ENCODE peak calls at places on chromosome 3, in five cellular contexts. M, A, K, P and E are unnamed samples.
A peak's percentile ranks its signal among the peaks of the same experiment; 100 is the strongest.

GRCh38 chr3:58021072-58021959 is 13.1 kb downstream of the FLNB start:
- DNase-seq in M (no peak), A (no peak), K (no peak), P (no peak), E (no peak)

GRCh38 chr3:81851166-81851565 is 89.7 kb upstream of the GBE1 start:
- DNase-seq in M (no peak), A (no peak), K (no peak), P (no peak), E (no peak)

GRCh38 chr3:188059346-188059745 is 94.6 kb upstream of the LPP start:
- DNase-seq in M (no peak), A (no peak), K (no peak), P (no peak), E (no peak)

GRCh38 chr3:67094769-67095168 is 96.7 kb downstream of the KBTBD8 start:
- DNase-seq in M (peak; percentile 33), A (no peak), K (no peak), P (no peak), E (no peak)

GRCh38 chr3:65955792-65956477 is 82.8 kb downstream of the MAGI1 start:
- DNase-seq in M (peak; percentile 46), A (no peak), K (no peak), P (no peak), E (no peak)

GRCh38 chr3:69867941-69868505 is 128.8 kb downstream of the MITF start:
- DNase-seq in M (no peak), A (no peak), K (no peak), P (no peak), E (no peak)

GRCh38 chr3:112013058-112013783 is 14.5 kb downstream of the TAGLN3 start:
- DNase-seq in M (peak; percentile 70), A (peak; percentile 56), K (no peak), P (peak; percentile 60), E (peak; percentile 61)

GRCh38 chr3:11362600-11362999 is 90.4 kb downstream of the ATG7 start:
- DNase-seq in M (no peak), A (no peak), K (no peak), P (no peak), E (no peak)

GRCh38 chr3:82145742-82146141 is 384.3 kb upstream of the GBE1 start:
- DNase-seq in M (no peak), A (no peak), K (no peak), P (no peak), E (no peak)

GRCh38 chr3:158830391-158830790 is 28.5 kb downstream of the MFSD1 start:
- DNase-seq in M (no peak), A (no peak), K (no peak), P (no peak), E (no peak)

GRCh38 chr3:135368781-135369180 is 573.7 kb downstream of the EPHB1 start:
- DNase-seq in M (no peak), A (no peak), K (no peak), P (no peak), E (no peak)

GRCh38 chr3:168865022-168865551 is 769.4 kb upstream of the GOLIM4 start:
- DNase-seq in M (peak; percentile 71), A (no peak), K (no peak), P (peak; percentile 14), E (peak; percentile 11)

GRCh38 chr3:49930922-49931321 is 1.3 kb upstream of the MON1A start:
- DNase-seq in M (no peak), A (no peak), K (no peak), P (peak; percentile 81), E (peak; percentile 51)

DNA sequence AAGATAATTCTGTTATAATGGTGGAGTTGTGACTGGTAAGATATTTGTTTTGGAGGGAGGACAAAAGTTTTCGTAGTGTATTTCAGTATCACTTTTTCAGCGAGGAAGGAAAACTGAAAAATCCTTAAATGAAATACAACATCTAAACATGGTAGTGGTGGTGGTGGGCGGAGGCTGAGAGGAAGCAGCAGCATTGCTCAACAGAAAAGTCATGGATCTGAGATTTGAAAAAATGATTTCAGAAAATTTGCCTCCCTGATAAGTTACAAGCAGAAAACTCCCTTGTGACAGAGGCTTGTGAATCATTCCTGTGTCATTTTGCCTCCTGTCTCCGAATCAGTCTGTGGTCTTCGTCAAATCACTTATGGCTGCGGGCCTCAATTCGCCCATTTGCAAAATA is 930 bp upstream of the CRBN start:
- DNase-seq in M (no peak), A (no peak), K (no peak), P (no peak), E (no peak)
- H3K4me3 ChIP-seq in M (no peak overlapping the region), A (no peak overlapping the region), K (no peak overlapping the region), P (no peak overlapping the region), E (no peak overlapping the region)

GRCh38 chr3:38561746-38562466 is 65.8 kb downstream of the EXOG start:
- DNase-seq in M (no peak), A (no peak), K (no peak), P (no peak), E (no peak)
- TF ChIP-seq MAX in M (no peak), A (no peak), K (no peak), P (no peak), E (peak; percentile 10)

GRCh38 chr3:30775070-30775469 is 119.4 kb downstream of the GADL1 start:
- DNase-seq in M (no peak), A (no peak), K (no peak), P (no peak), E (no peak)

GRCh38 chr3:30779686-30780287 is 114.7 kb downstream of the GADL1 start:
- DNase-seq in M (peak; percentile 26), A (peak; percentile 31), K (no peak), P (peak; percentile 28), E (peak; percentile 52)

GRCh38 chr3:30776186-30776815 is 118.2 kb downstream of the GADL1 start:
- DNase-seq in M (no peak), A (no peak), K (no peak), P (no peak), E (no peak)

GRCh38 chr3:30777426-30777825 is 117.0 kb downstream of the GADL1 start:
- DNase-seq in M (no peak), A (no peak), K (no peak), P (no peak), E (no peak)

DNA sequence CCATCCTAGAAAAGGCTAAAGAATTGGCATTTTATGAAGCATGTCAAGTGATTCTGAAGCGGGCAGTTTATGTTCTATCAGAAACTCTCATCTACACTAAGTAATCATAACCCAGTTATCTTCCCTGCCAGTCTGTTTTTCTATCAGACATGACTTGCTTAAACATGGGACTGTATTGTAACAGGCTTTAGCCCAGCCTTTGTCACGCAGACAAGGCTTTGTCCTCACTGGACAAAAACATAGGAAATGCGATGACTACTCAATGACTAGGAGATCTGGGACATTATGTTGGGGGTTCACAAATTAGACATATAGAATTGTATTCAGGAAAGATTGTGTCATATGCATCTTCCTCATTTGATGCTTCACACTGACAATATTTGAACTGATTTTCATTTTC is 115.5 kb downstream of the GADL1 start:
- DNase-seq in M (peak; percentile 23), A (no peak), K (no peak), P (no peak), E (no peak)
- H3K4me3 ChIP-seq in M (no peak overlapping the region), A (no peak overlapping the region), K (no peak overlapping the region), P (no peak overlapping the region), E (no peak overlapping the region)

DNA sequence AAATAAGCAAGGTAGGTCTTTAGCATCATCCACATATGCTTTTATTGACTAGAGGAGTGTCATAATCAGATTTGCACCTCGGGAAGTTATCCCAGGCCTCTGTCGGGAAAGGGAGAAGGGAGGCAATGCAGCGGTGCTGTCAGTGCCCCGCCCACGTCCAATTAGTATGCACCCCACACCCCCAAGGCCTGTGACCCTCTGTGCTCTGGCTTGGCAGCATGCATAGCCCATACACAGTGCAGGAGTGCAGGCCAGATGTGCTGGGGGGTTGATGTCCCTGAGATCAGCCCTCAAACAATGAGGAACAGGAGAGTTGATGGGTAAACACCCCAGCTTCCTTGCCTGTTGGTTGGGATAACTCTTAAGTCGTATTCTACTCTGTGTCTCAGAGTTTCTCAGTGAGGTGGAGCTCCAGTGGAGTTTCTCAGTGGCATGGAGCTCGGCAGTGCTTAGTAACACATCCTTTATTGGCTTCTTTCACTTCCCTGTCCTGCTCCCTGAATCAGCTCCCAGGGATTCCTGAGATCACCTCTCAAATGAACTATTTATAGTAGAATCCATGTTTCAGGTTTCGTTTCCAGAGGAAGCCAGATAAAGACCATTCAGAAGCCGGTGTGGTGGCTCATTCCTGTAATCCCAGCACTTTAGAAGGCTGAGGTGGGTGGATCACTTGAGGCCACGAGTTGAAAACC is 26.8 kb upstream of the NDUFB4 start:
- DNase-seq in M (no peak), A (no peak), K (no peak), P (no peak), E (no peak)
- TF ChIP-seq MAX in M (no peak), A (no peak), K (no peak), P (no peak), E (no peak)

DNA sequence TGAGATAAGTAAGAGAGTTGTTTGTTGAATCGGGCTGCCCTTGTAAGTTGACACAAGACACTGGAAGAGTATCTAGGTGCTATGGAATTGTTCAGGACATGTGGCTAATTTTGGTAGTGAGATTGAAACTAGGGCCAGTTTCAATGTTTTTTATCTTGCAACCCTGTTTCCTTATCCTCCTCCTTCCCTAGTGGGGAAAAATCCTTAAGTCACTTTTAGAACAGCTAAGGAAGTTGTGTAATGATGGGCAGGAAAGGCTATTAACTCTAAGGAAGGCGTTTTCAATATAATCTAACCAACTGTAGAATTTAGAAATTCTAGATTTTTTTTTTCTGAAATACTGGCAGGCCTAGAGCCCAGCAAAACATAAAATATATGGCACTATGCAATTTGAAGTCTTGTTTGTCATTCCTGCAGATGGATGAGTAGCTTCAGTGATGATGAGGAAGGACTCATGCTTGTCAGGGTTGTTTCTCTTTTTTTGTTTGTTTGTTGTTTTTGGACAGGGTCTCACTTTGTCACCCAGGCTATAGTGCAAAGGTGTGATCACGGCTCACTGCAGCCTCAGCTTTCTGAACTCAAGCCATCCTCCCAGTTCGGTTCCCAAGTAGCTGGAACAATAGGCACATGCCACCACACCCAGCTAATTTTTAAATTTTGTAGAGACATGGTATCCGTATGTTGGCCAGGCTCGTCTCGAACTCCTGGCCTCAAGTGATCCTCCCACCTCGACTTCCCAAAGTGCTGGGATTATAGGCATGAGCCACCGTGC is 27.6 kb upstream of the ADAMTS9 start:
- DNase-seq in M (no peak), A (no peak), K (no peak), P (no peak), E (no peak)
- H3K4me3 ChIP-seq in M (no peak overlapping the region), A (no peak overlapping the region), K (no peak overlapping the region), P (no peak overlapping the region), E (no peak overlapping the region)

DNA sequence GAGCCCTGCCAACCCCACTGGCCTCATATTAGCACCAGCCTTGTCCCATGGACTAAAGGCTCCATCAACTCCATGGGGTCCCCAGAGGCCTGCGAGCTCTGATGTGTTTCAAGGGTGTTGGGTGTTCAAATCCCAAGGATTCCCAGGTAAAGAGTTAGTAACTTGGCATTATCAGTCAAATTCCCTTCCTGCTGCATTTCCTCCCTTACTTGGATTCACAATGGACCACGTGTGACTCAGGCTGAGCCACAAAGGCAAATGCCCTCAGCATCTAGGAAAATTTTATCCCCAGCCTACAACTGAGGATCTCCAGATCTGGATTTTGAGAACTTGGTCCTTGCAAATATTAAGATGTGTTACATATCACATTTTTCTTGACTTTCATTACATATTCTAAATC is 58.8 kb downstream of the GADL1 start:
- DNase-seq in M (no peak), A (no peak), K (no peak), P (no peak), E (no peak)
- TF ChIP-seq MAX in M (no peak), A (no peak), K (no peak), P (no peak), E (no peak)

GRCh38 chr3:42591811-42592210 is 1.2 kb downstream of the SS18L2 start:
- DNase-seq in M (peak; percentile 37), A (no peak), K (no peak), P (no peak), E (no peak)
- H3K4me3 ChIP-seq in M (peak overlapping the region; percentile 67), A (peak overlapping the region; percentile 89), K (peak overlapping the region; percentile 95), P (peak overlapping the region; percentile 59), E (peak overlapping the region; percentile 80)